ENCODE peak calls at places on chromosomes 7 and 10, in eight cellular contexts. One of them, this sample, is unnamed.

GRCh38 chr7:131302876-131303707 is 24.6 kb upstream of the MKLN1 start:
- DNase-seq in CD8-positive, alpha-beta memory T cell: peak
- DNase-seq in HT-29: peak
- DNase-seq in activated T-cell treated with anti-CD3 and anti-CD28 coated beads for 48 hours: no peak
- DNase-seq in neural crest cell: no peak
- DNase-seq in activated CD4-positive, alpha-beta T cell treated with anti-CD3 and anti-CD28 coated beads, Interleukin-2, amount 50 U/mL, for 24 hours: no peak
- DNase-seq in CD4-positive, alpha-beta memory T cell: peak
- DNase-seq in T follicular helper cell: no peak
- DNase-seq in this sample: no peak

GRCh38 chr7:64599341-64599740 is 36.5 kb upstream of the ZNF680 start:
- DNase-seq in CD8-positive, alpha-beta memory T cell: no peak
- DNase-seq in HT-29: no peak
- DNase-seq in activated T-cell treated with anti-CD3 and anti-CD28 coated beads for 48 hours: no peak
- DNase-seq in neural crest cell: no peak
- DNase-seq in T follicular helper cell: no peak
- DNase-seq in CD4-positive, alpha-beta memory T cell: no peak
- DNase-seq in activated CD4-positive, alpha-beta T cell treated with anti-CD3 and anti-CD28 coated beads, Interleukin-2, amount 50 U/mL, for 24 hours: no peak
- DNase-seq in this sample: no peak

GRCh38 chr10:62903828-62904227 is 87.7 kb upstream of the EGR2 start:
- DNase-seq in CD8-positive, alpha-beta memory T cell: no peak
- DNase-seq in T follicular helper cell: no peak
- DNase-seq in neural crest cell: no peak
- DNase-seq in HT-29: no peak
- DNase-seq in CD4-positive, alpha-beta memory T cell: no peak
- DNase-seq in activated T-cell treated with anti-CD3 and anti-CD28 coated beads for 48 hours: no peak
- DNase-seq in activated CD4-positive, alpha-beta T cell treated with anti-CD3 and anti-CD28 coated beads, Interleukin-2, amount 50 U/mL, for 24 hours: no peak
- DNase-seq in this sample: no peak

GRCh38 chr7:55642266-55642665 is 70.0 kb upstream of the VOPP1 start:
- DNase-seq in HT-29: no peak
- DNase-seq in CD4-positive, alpha-beta memory T cell: no peak
- DNase-seq in T follicular helper cell: no peak
- DNase-seq in CD8-positive, alpha-beta memory T cell: no peak
- DNase-seq in activated T-cell treated with anti-CD3 and anti-CD28 coated beads for 48 hours: no peak
- DNase-seq in activated CD4-positive, alpha-beta T cell treated with anti-CD3 and anti-CD28 coated beads, Interleukin-2, amount 50 U/mL, for 24 hours: no peak
- DNase-seq in neural crest cell: no peak
- DNase-seq in this sample: no peak

GRCh38 chr10:69682955-69683474 is 53.0 kb downstream of the FAM241B start:
- DNase-seq in T follicular helper cell: no peak
- DNase-seq in activated CD4-positive, alpha-beta T cell treated with anti-CD3 and anti-CD28 coated beads, Interleukin-2, amount 50 U/mL, for 24 hours: no peak
- DNase-seq in HT-29: no peak
- DNase-seq in activated T-cell treated with anti-CD3 and anti-CD28 coated beads for 48 hours: no peak
- DNase-seq in neural crest cell: no peak
- DNase-seq in CD8-positive, alpha-beta memory T cell: no peak
- DNase-seq in CD4-positive, alpha-beta memory T cell: no peak
- DNase-seq in this sample: no peak

GRCh38 chr7:50369408-50370026 is 65.0 kb downstream of the IKZF1 start:
- DNase-seq in neural crest cell: no peak
- DNase-seq in activated CD4-positive, alpha-beta T cell treated with anti-CD3 and anti-CD28 coated beads, Interleukin-2, amount 50 U/mL, for 24 hours: no peak
- DNase-seq in activated T-cell treated with anti-CD3 and anti-CD28 coated beads for 48 hours: no peak
- DNase-seq in CD4-positive, alpha-beta memory T cell: peak
- DNase-seq in T follicular helper cell: no peak
- DNase-seq in HT-29: peak
- DNase-seq in CD8-positive, alpha-beta memory T cell: peak
- DNase-seq in this sample: no peak

GRCh38 chr10:5563991-5564536 is 39.3 kb downstream of the CALML3 start:
- DNase-seq in activated CD4-positive, alpha-beta T cell treated with anti-CD3 and anti-CD28 coated beads, Interleukin-2, amount 50 U/mL, for 24 hours: no peak
- DNase-seq in HT-29: no peak
- DNase-seq in T follicular helper cell: peak
- DNase-seq in activated T-cell treated with anti-CD3 and anti-CD28 coated beads for 48 hours: peak
- DNase-seq in neural crest cell: no peak
- DNase-seq in CD4-positive, alpha-beta memory T cell: peak
- DNase-seq in CD8-positive, alpha-beta memory T cell: peak
- DNase-seq in this sample: no peak

GRCh38 chr10:3423411-3423810 is 250.8 kb upstream of the PITRM1 start:
- DNase-seq in HT-29: no peak
- DNase-seq in neural crest cell: no peak
- DNase-seq in T follicular helper cell: no peak
- DNase-seq in activated T-cell treated with anti-CD3 and anti-CD28 coated beads for 48 hours: no peak
- DNase-seq in CD8-positive, alpha-beta memory T cell: no peak
- DNase-seq in activated CD4-positive, alpha-beta T cell treated with anti-CD3 and anti-CD28 coated beads, Interleukin-2, amount 50 U/mL, for 24 hours: no peak
- DNase-seq in CD4-positive, alpha-beta memory T cell: no peak
- DNase-seq in this sample: no peak

GRCh38 chr10:71229726-71230655 is 17.6 kb downstream of the UNC5B start:
- DNase-seq in activated T-cell treated with anti-CD3 and anti-CD28 coated beads for 48 hours: no peak
- DNase-seq in activated CD4-positive, alpha-beta T cell treated with anti-CD3 and anti-CD28 coated beads, Interleukin-2, amount 50 U/mL, for 24 hours: no peak
- DNase-seq in HT-29: no peak
- DNase-seq in neural crest cell: no peak
- DNase-seq in CD8-positive, alpha-beta memory T cell: no peak
- DNase-seq in T follicular helper cell: no peak
- DNase-seq in CD4-positive, alpha-beta memory T cell: no peak
- DNase-seq in this sample: no peak

GRCh38 chr10:74244807-74245206 is 93.8 kb downstream of the ADK start:
- DNase-seq in T follicular helper cell: no peak
- DNase-seq in CD4-positive, alpha-beta memory T cell: no peak
- DNase-seq in activated CD4-positive, alpha-beta T cell treated with anti-CD3 and anti-CD28 coated beads, Interleukin-2, amount 50 U/mL, for 24 hours: no peak
- DNase-seq in activated T-cell treated with anti-CD3 and anti-CD28 coated beads for 48 hours: no peak
- DNase-seq in HT-29: no peak
- DNase-seq in CD8-positive, alpha-beta memory T cell: no peak
- DNase-seq in neural crest cell: no peak
- DNase-seq in this sample: no peak

GRCh38 chr10:89515031-89515841 is 20.2 kb downstream of the SLC16A12 start:
- DNase-seq in activated T-cell treated with anti-CD3 and anti-CD28 coated beads for 48 hours: no peak
- DNase-seq in T follicular helper cell: no peak
- DNase-seq in CD4-positive, alpha-beta memory T cell: no peak
- DNase-seq in neural crest cell: no peak
- DNase-seq in HT-29: no peak
- DNase-seq in CD8-positive, alpha-beta memory T cell: no peak
- DNase-seq in activated CD4-positive, alpha-beta T cell treated with anti-CD3 and anti-CD28 coated beads, Interleukin-2, amount 50 U/mL, for 24 hours: no peak
- DNase-seq in this sample: no peak

GRCh38 chr10:25487266-25487665 is 312.5 kb downstream of the GPR158 start:
- DNase-seq in CD8-positive, alpha-beta memory T cell: no peak
- DNase-seq in HT-29: no peak
- DNase-seq in T follicular helper cell: no peak
- DNase-seq in neural crest cell: no peak
- DNase-seq in CD4-positive, alpha-beta memory T cell: no peak
- DNase-seq in activated CD4-positive, alpha-beta T cell treated with anti-CD3 and anti-CD28 coated beads, Interleukin-2, amount 50 U/mL, for 24 hours: no peak
- DNase-seq in activated T-cell treated with anti-CD3 and anti-CD28 coated beads for 48 hours: no peak
- DNase-seq in this sample: no peak

GRCh38 chr7:16792299-16792698 is 12.5 kb downstream of the AGR2 start:
- DNase-seq in activated T-cell treated with anti-CD3 and anti-CD28 coated beads for 48 hours: no peak
- DNase-seq in HT-29: no peak
- DNase-seq in CD4-positive, alpha-beta memory T cell: no peak
- DNase-seq in CD8-positive, alpha-beta memory T cell: no peak
- DNase-seq in activated CD4-positive, alpha-beta T cell treated with anti-CD3 and anti-CD28 coated beads, Interleukin-2, amount 50 U/mL, for 24 hours: no peak
- DNase-seq in neural crest cell: no peak
- DNase-seq in T follicular helper cell: no peak
- DNase-seq in this sample: no peak

GRCh38 chr7:44534087-44534486 is 7.0 kb downstream of the NPC1L1 start:
- DNase-seq in neural crest cell: no peak
- DNase-seq in activated CD4-positive, alpha-beta T cell treated with anti-CD3 and anti-CD28 coated beads, Interleukin-2, amount 50 U/mL, for 24 hours: no peak
- DNase-seq in CD4-positive, alpha-beta memory T cell: no peak
- DNase-seq in activated T-cell treated with anti-CD3 and anti-CD28 coated beads for 48 hours: no peak
- DNase-seq in T follicular helper cell: no peak
- DNase-seq in HT-29: no peak
- DNase-seq in CD8-positive, alpha-beta memory T cell: no peak
- DNase-seq in this sample: peak

GRCh38 chr10:34272316-34272715 is 542.8 kb downstream of the PARD3 start:
- DNase-seq in activated CD4-positive, alpha-beta T cell treated with anti-CD3 and anti-CD28 coated beads, Interleukin-2, amount 50 U/mL, for 24 hours: no peak
- DNase-seq in HT-29: no peak
- DNase-seq in CD4-positive, alpha-beta memory T cell: no peak
- DNase-seq in neural crest cell: no peak
- DNase-seq in T follicular helper cell: no peak
- DNase-seq in activated T-cell treated with anti-CD3 and anti-CD28 coated beads for 48 hours: no peak
- DNase-seq in CD8-positive, alpha-beta memory T cell: no peak
- DNase-seq in this sample: no peak

GRCh38 chr7:41886906-41887311 is 184.0 kb upstream of the INHBA start:
- DNase-seq in neural crest cell: no peak
- DNase-seq in activated T-cell treated with anti-CD3 and anti-CD28 coated beads for 48 hours: no peak
- DNase-seq in CD8-positive, alpha-beta memory T cell: no peak
- DNase-seq in HT-29: no peak
- DNase-seq in CD4-positive, alpha-beta memory T cell: no peak
- DNase-seq in activated CD4-positive, alpha-beta T cell treated with anti-CD3 and anti-CD28 coated beads, Interleukin-2, amount 50 U/mL, for 24 hours: no peak
- DNase-seq in T follicular helper cell: no peak
- DNase-seq in this sample: no peak

GRCh38 chr10:48390933-48391845 is 84.7 kb downstream of the MAPK8 start:
- DNase-seq in HT-29: peak
- DNase-seq in CD4-positive, alpha-beta memory T cell: no peak
- DNase-seq in CD8-positive, alpha-beta memory T cell: no peak
- DNase-seq in T follicular helper cell: no peak
- DNase-seq in activated T-cell treated with anti-CD3 and anti-CD28 coated beads for 48 hours: no peak
- DNase-seq in activated CD4-positive, alpha-beta T cell treated with anti-CD3 and anti-CD28 coated beads, Interleukin-2, amount 50 U/mL, for 24 hours: no peak
- DNase-seq in neural crest cell: no peak
- DNase-seq in this sample: no peak

GRCh38 chr10:79187545-79187940 is 118.8 kb downstream of the ZMIZ1 start:
- DNase-seq in HT-29: no peak
- DNase-seq in activated CD4-positive, alpha-beta T cell treated with anti-CD3 and anti-CD28 coated beads, Interleukin-2, amount 50 U/mL, for 24 hours: no peak
- DNase-seq in activated T-cell treated with anti-CD3 and anti-CD28 coated beads for 48 hours: no peak
- DNase-seq in CD4-positive, alpha-beta memory T cell: no peak
- DNase-seq in CD8-positive, alpha-beta memory T cell: no peak
- DNase-seq in T follicular helper cell: no peak
- DNase-seq in neural crest cell: no peak
- DNase-seq in this sample: no peak

GRCh38 chr10:10796774-10797415 is 220.8 kb upstream of the CELF2 start:
- DNase-seq in CD8-positive, alpha-beta memory T cell: no peak
- DNase-seq in activated CD4-positive, alpha-beta T cell treated with anti-CD3 and anti-CD28 coated beads, Interleukin-2, amount 50 U/mL, for 24 hours: no peak
- DNase-seq in activated T-cell treated with anti-CD3 and anti-CD28 coated beads for 48 hours: no peak
- DNase-seq in CD4-positive, alpha-beta memory T cell: no peak
- DNase-seq in HT-29: no peak
- DNase-seq in neural crest cell: no peak
- DNase-seq in T follicular helper cell: no peak
- DNase-seq in this sample: no peak

GRCh38 chr7:116169060-116169459 is 41.3 kb upstream of the TES start:
- DNase-seq in activated T-cell treated with anti-CD3 and anti-CD28 coated beads for 48 hours: no peak
- DNase-seq in HT-29: peak
- DNase-seq in CD8-positive, alpha-beta memory T cell: no peak
- DNase-seq in CD4-positive, alpha-beta memory T cell: no peak
- DNase-seq in activated CD4-positive, alpha-beta T cell treated with anti-CD3 and anti-CD28 coated beads, Interleukin-2, amount 50 U/mL, for 24 hours: no peak
- DNase-seq in neural crest cell: no peak
- DNase-seq in T follicular helper cell: no peak
- DNase-seq in this sample: no peak

GRCh38 chr10:65827344-65827743 is 1098.5 kb upstream of the LRRTM3 start:
- DNase-seq in CD8-positive, alpha-beta memory T cell: no peak
- DNase-seq in activated CD4-positive, alpha-beta T cell treated with anti-CD3 and anti-CD28 coated beads, Interleukin-2, amount 50 U/mL, for 24 hours: no peak
- DNase-seq in CD4-positive, alpha-beta memory T cell: no peak
- DNase-seq in T follicular helper cell: no peak
- DNase-seq in activated T-cell treated with anti-CD3 and anti-CD28 coated beads for 48 hours: no peak
- DNase-seq in HT-29: no peak
- DNase-seq in neural crest cell: no peak
- DNase-seq in this sample: no peak

GRCh38 chr7:151650161-151650560 is 130.5 kb upstream of the RHEB start:
- DNase-seq in CD8-positive, alpha-beta memory T cell: no peak
- DNase-seq in activated CD4-positive, alpha-beta T cell treated with anti-CD3 and anti-CD28 coated beads, Interleukin-2, amount 50 U/mL, for 24 hours: no peak
- DNase-seq in T follicular helper cell: no peak
- DNase-seq in HT-29: no peak
- DNase-seq in CD4-positive, alpha-beta memory T cell: no peak
- DNase-seq in neural crest cell: no peak
- DNase-seq in activated T-cell treated with anti-CD3 and anti-CD28 coated beads for 48 hours: no peak
- DNase-seq in this sample: no peak

GRCh38 chr10:133324198-133324792 is 12.4 kb downstream of the CALY start:
- DNase-seq in CD4-positive, alpha-beta memory T cell: peak
- DNase-seq in T follicular helper cell: peak
- DNase-seq in CD8-positive, alpha-beta memory T cell: peak
- DNase-seq in activated T-cell treated with anti-CD3 and anti-CD28 coated beads for 48 hours: peak
- DNase-seq in HT-29: peak
- DNase-seq in neural crest cell: peak
- DNase-seq in activated CD4-positive, alpha-beta T cell treated with anti-CD3 and anti-CD28 coated beads, Interleukin-2, amount 50 U/mL, for 24 hours: no peak
- DNase-seq in this sample: no peak

GRCh38 chr7:151122276-151122675 is 36.0 kb downstream of the AGAP3 start:
- DNase-seq in CD4-positive, alpha-beta memory T cell: no peak
- DNase-seq in CD8-positive, alpha-beta memory T cell: no peak
- DNase-seq in T follicular helper cell: no peak
- DNase-seq in activated T-cell treated with anti-CD3 and anti-CD28 coated beads for 48 hours: no peak
- DNase-seq in HT-29: no peak
- DNase-seq in activated CD4-positive, alpha-beta T cell treated with anti-CD3 and anti-CD28 coated beads, Interleukin-2, amount 50 U/mL, for 24 hours: no peak
- DNase-seq in neural crest cell: no peak
- DNase-seq in this sample: no peak

GRCh38 chr7:144001543-144001942 is 1.4 kb downstream of the OR6B1 start:
- DNase-seq in activated T-cell treated with anti-CD3 and anti-CD28 coated beads for 48 hours: no peak
- DNase-seq in neural crest cell: no peak
- DNase-seq in CD8-positive, alpha-beta memory T cell: no peak
- DNase-seq in T follicular helper cell: no peak
- DNase-seq in HT-29: no peak
- DNase-seq in activated CD4-positive, alpha-beta T cell treated with anti-CD3 and anti-CD28 coated beads, Interleukin-2, amount 50 U/mL, for 24 hours: no peak
- DNase-seq in CD4-positive, alpha-beta memory T cell: no peak
- DNase-seq in this sample: no peak

GRCh38 chr7:1811850-1812692 is 142.0 kb downstream of the ELFN1 start:
- DNase-seq in CD4-positive, alpha-beta memory T cell: no peak
- DNase-seq in activated T-cell treated with anti-CD3 and anti-CD28 coated beads for 48 hours: no peak
- DNase-seq in T follicular helper cell: no peak
- DNase-seq in HT-29: peak
- DNase-seq in activated CD4-positive, alpha-beta T cell treated with anti-CD3 and anti-CD28 coated beads, Interleukin-2, amount 50 U/mL, for 24 hours: no peak
- DNase-seq in neural crest cell: no peak
- DNase-seq in CD8-positive, alpha-beta memory T cell: no peak
- DNase-seq in this sample: no peak

GRCh38 chr7:125423444-125424155 is 494.0 kb upstream of the POT1 start:
- DNase-seq in neural crest cell: no peak
- DNase-seq in CD4-positive, alpha-beta memory T cell: no peak
- DNase-seq in activated T-cell treated with anti-CD3 and anti-CD28 coated beads for 48 hours: no peak
- DNase-seq in T follicular helper cell: no peak
- DNase-seq in CD8-positive, alpha-beta memory T cell: no peak
- DNase-seq in HT-29: no peak
- DNase-seq in activated CD4-positive, alpha-beta T cell treated with anti-CD3 and anti-CD28 coated beads, Interleukin-2, amount 50 U/mL, for 24 hours: no peak
- DNase-seq in this sample: no peak

GRCh38 chr10:127977368-127978009 is 70.6 kb downstream of the PTPRE start:
- DNase-seq in neural crest cell: peak
- DNase-seq in activated CD4-positive, alpha-beta T cell treated with anti-CD3 and anti-CD28 coated beads, Interleukin-2, amount 50 U/mL, for 24 hours: no peak
- DNase-seq in CD4-positive, alpha-beta memory T cell: no peak
- DNase-seq in HT-29: no peak
- DNase-seq in activated T-cell treated with anti-CD3 and anti-CD28 coated beads for 48 hours: no peak
- DNase-seq in T follicular helper cell: no peak
- DNase-seq in CD8-positive, alpha-beta memory T cell: no peak
- DNase-seq in this sample: no peak

GRCh38 chr10:49678827-49679479 is 498 bp upstream of the C10orf53 start:
- DNase-seq in CD4-positive, alpha-beta memory T cell: no peak
- DNase-seq in CD8-positive, alpha-beta memory T cell: no peak
- DNase-seq in activated CD4-positive, alpha-beta T cell treated with anti-CD3 and anti-CD28 coated beads, Interleukin-2, amount 50 U/mL, for 24 hours: no peak
- DNase-seq in neural crest cell: no peak
- DNase-seq in T follicular helper cell: no peak
- DNase-seq in HT-29: no peak
- DNase-seq in activated T-cell treated with anti-CD3 and anti-CD28 coated beads for 48 hours: no peak
- DNase-seq in this sample: no peak

GRCh38 chr10:116186273-116186672 is 86.7 kb downstream of the GFRA1 start:
- DNase-seq in neural crest cell: no peak
- DNase-seq in HT-29: no peak
- DNase-seq in T follicular helper cell: no peak
- DNase-seq in CD8-positive, alpha-beta memory T cell: no peak
- DNase-seq in activated CD4-positive, alpha-beta T cell treated with anti-CD3 and anti-CD28 coated beads, Interleukin-2, amount 50 U/mL, for 24 hours: no peak
- DNase-seq in CD4-positive, alpha-beta memory T cell: no peak
- DNase-seq in activated T-cell treated with anti-CD3 and anti-CD28 coated beads for 48 hours: no peak
- DNase-seq in this sample: no peak

This sample was measured in mesothelial cell of epicardium.